ENCODE peak calls at places on chromosomes 6 and 20, in eight cellular contexts. Q is fibroblast of lung; R is ELF-1; X is activated CD4-positive, alpha-beta T cell treated with anti-CD3 and anti-CD28 coated beads, Interleukin-2, amount 50 U/mL, for 48 hours; N is anterior cingulate cortex; T is B cell; I is PC-9; G is T-cell. V is an unnamed sample.

GRCh38 chr6:34465551-34466241 is at the start of gene PACSIN1:
- DNase-seq in Q (no peak), R (peak; percentile 76), I (no peak), X (peak; percentile 15), N (peak; percentile 27), G (no peak), T (peak; percentile 47), V (no peak)

GRCh38 chr6:91167846-91168245 is 581.0 kb upstream of the MAP3K7 start:
- DNase-seq in N (no peak), X (no peak), R (no peak), Q (no peak), T (no peak), G (no peak), I (no peak), V (no peak)

GRCh38 chr6:8243462-8243861 is 141.1 kb upstream of the EEF1E1 start:
- DNase-seq in T (no peak), I (no peak), G (no peak), R (no peak), Q (no peak), N (no peak), X (no peak), V (no peak)

GRCh38 chr6:15987569-15987968 is 141.3 kb upstream of the MYLIP start:
- DNase-seq in Q (peak; percentile 2), G (no peak), N (no peak), T (no peak), I (no peak), X (no peak), R (peak; percentile 22), V (peak; percentile 25)

GRCh38 chr20:20375862-20376261 is 8.0 kb downstream of the INSM1 start:
- DNase-seq in X (no peak), Q (no peak), N (no peak), R (no peak), T (no peak), G (no peak), I (no peak), V (no peak)

GRCh38 chr6:32087574-32088486 is 21.3 kb downstream of the TNXB start:
- DNase-seq in X (peak; percentile 80), Q (peak; percentile 81), N (no peak), R (peak; percentile 85), T (peak; percentile 81), G (peak; percentile 49), I (peak; percentile 72), V (peak; percentile 93)

GRCh38 chr6:161166176-161166575 is 107.7 kb downstream of the AGPAT4 start:
- DNase-seq in T (no peak), N (no peak), G (no peak), X (no peak), Q (no peak), I (no peak), R (no peak), V (no peak)

GRCh38 chr6:129346964-129347363 is 363.0 kb downstream of the ARHGAP18 start:
- DNase-seq in X (no peak), T (no peak), I (no peak), Q (no peak), N (no peak), R (no peak), G (no peak), V (no peak)

GRCh38 chr6:47633141-47633540 is 65.2 kb upstream of the ADGRF4 start:
- DNase-seq in N (no peak), R (peak; percentile 47), T (no peak), I (no peak), G (no peak), Q (no peak), X (no peak), V (no peak)